ENCODE peak calls at places on chromosomes 6 and 20, in four cellular contexts. One of them, this sample, is unnamed.

GRCh38 chr6:137901454-137901853 is 34.4 kb downstream of the TNFAIP3 start:
- DNase-seq in dorsolateral prefrontal cortex: no peak
- DNase-seq in coronary artery: no peak
- DNase-seq in endothelial cell of umbilical vein: no peak
- DNase-seq in this sample: no peak

GRCh38 chr6:11209941-11210340 is 22.5 kb downstream of the NEDD9 start:
- DNase-seq in dorsolateral prefrontal cortex: no peak
- DNase-seq in coronary artery: no peak
- DNase-seq in endothelial cell of umbilical vein: peak
- DNase-seq in this sample: no peak

GRCh38 chr20:41546535-41546934 is 71.6 kb downstream of the CHD6 start:
- DNase-seq in dorsolateral prefrontal cortex: no peak
- DNase-seq in coronary artery: no peak
- DNase-seq in endothelial cell of umbilical vein: no peak
- DNase-seq in this sample: no peak

GRCh38 chr6:113599444-113599843 is 257.7 kb upstream of the MARCKS start:
- DNase-seq in dorsolateral prefrontal cortex: no peak
- DNase-seq in coronary artery: no peak
- DNase-seq in endothelial cell of umbilical vein: no peak
- DNase-seq in this sample: no peak

GRCh38 chr6:25025248-25025918 is 89.6 kb upstream of the RIPOR2 start:
- DNase-seq in dorsolateral prefrontal cortex: no peak
- DNase-seq in coronary artery: no peak
- DNase-seq in endothelial cell of umbilical vein: no peak
- DNase-seq in this sample: no peak

GRCh38 chr20:56995635-56996075 is 270.8 kb downstream of the BMP7 start:
- DNase-seq in dorsolateral prefrontal cortex: no peak
- DNase-seq in coronary artery: no peak
- DNase-seq in endothelial cell of umbilical vein: no peak
- DNase-seq in this sample: no peak

GRCh38 chr6:2938632-2939083 is 32.7 kb downstream of the SERPINB6 start:
- DNase-seq in dorsolateral prefrontal cortex: no peak
- DNase-seq in coronary artery: no peak
- DNase-seq in endothelial cell of umbilical vein: no peak
- DNase-seq in this sample: no peak

GRCh38 chr6:51842066-51842465 is 245.3 kb downstream of the PKHD1 start:
- DNase-seq in dorsolateral prefrontal cortex: no peak
- DNase-seq in coronary artery: no peak
- DNase-seq in endothelial cell of umbilical vein: no peak
- DNase-seq in this sample: no peak

GRCh38 chr6:95280690-95281273 is 296.6 kb upstream of the MANEA start:
- DNase-seq in dorsolateral prefrontal cortex: no peak
- DNase-seq in coronary artery: no peak
- DNase-seq in endothelial cell of umbilical vein: no peak
- DNase-seq in this sample: peak

GRCh38 chr6:35586542-35586941 is 73.8 kb upstream of the TULP1 start:
- DNase-seq in dorsolateral prefrontal cortex: no peak
- DNase-seq in coronary artery: no peak
- DNase-seq in endothelial cell of umbilical vein: no peak
- DNase-seq in this sample: no peak
- H3K27ac ChIP-seq in dorsolateral prefrontal cortex: peak
- H3K27ac ChIP-seq in coronary artery: peak
- H3K27ac ChIP-seq in endothelial cell of umbilical vein: no peak
- H3K27ac ChIP-seq in this sample: no peak

GRCh38 chr6:26743941-26744699 is 84.6 kb upstream of the ZNF322 start:
- DNase-seq in dorsolateral prefrontal cortex: no peak
- DNase-seq in coronary artery: no peak
- DNase-seq in endothelial cell of umbilical vein: no peak
- DNase-seq in this sample: no peak

GRCh38 chr6:26739811-26740210 is 80.3 kb upstream of the ZNF322 start:
- DNase-seq in dorsolateral prefrontal cortex: no peak
- DNase-seq in coronary artery: no peak
- DNase-seq in endothelial cell of umbilical vein: no peak
- DNase-seq in this sample: no peak

DNA sequence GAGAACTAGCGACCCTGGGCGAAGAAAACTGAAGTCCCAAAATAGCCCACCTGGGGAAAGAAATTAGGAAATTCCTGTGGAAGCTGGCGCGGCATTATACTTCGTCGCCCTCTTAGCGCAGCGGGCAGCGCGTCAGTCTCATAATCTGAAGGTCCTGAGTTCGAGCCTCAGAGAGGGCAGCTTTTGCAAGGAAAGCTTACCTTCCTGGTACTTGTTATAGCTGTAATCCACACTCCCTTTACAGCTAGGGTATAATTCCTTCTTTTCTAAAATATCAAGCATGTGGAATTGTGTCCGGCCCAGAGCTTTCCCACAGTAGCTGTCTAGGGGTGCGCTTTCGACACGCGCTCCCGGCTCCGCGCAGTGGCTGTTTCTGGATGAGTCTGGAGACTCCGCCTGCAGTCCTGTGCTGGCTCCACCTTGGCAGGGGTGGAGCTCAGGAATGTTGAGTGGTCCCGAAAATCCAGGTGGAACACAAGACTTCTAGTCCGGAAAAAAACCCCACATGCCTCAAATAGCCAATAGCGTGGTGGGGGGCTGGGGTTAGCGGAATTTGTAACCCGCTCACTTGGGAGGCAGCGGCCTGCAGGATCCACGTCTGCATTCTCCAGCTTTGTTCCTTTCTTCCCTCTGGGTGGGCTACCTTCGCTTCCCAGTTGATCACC is 83.7 kb upstream of the ZNF322 start:
- DNase-seq in dorsolateral prefrontal cortex: no peak
- DNase-seq in coronary artery: no peak
- DNase-seq in endothelial cell of umbilical vein: peak
- DNase-seq in this sample: no peak
- H3K27ac ChIP-seq in dorsolateral prefrontal cortex: no peak
- H3K27ac ChIP-seq in coronary artery: no peak
- H3K27ac ChIP-seq in endothelial cell of umbilical vein: no peak
- H3K27ac ChIP-seq in this sample: no peak

GRCh38 chr6:4242593-4242992 is 107.2 kb upstream of the ECI2 start:
- DNase-seq in dorsolateral prefrontal cortex: no peak
- DNase-seq in coronary artery: no peak
- DNase-seq in endothelial cell of umbilical vein: no peak
- DNase-seq in this sample: no peak
- H3K27ac ChIP-seq in dorsolateral prefrontal cortex: no peak
- H3K27ac ChIP-seq in coronary artery: no peak
- H3K27ac ChIP-seq in endothelial cell of umbilical vein: no peak
- H3K27ac ChIP-seq in this sample: no peak

GRCh38 chr6:109513571-109514071 is 30.6 kb upstream of the ZBTB24 start:
- DNase-seq in dorsolateral prefrontal cortex: no peak
- DNase-seq in coronary artery: no peak
- DNase-seq in endothelial cell of umbilical vein: peak
- DNase-seq in this sample: peak

GRCh38 chr6:109516929-109517328 is 33.9 kb upstream of the ZBTB24 start:
- DNase-seq in dorsolateral prefrontal cortex: no peak
- DNase-seq in coronary artery: no peak
- DNase-seq in endothelial cell of umbilical vein: no peak
- DNase-seq in this sample: no peak

GRCh38 chr6:109512271-109512817 is 29.3 kb upstream of the ZBTB24 start:
- DNase-seq in dorsolateral prefrontal cortex: no peak
- DNase-seq in coronary artery: no peak
- DNase-seq in endothelial cell of umbilical vein: peak
- DNase-seq in this sample: no peak

GRCh38 chr6:109515781-109516409 is 32.9 kb upstream of the ZBTB24 start:
- DNase-seq in dorsolateral prefrontal cortex: no peak
- DNase-seq in coronary artery: no peak
- DNase-seq in endothelial cell of umbilical vein: no peak
- DNase-seq in this sample: no peak

DNA sequence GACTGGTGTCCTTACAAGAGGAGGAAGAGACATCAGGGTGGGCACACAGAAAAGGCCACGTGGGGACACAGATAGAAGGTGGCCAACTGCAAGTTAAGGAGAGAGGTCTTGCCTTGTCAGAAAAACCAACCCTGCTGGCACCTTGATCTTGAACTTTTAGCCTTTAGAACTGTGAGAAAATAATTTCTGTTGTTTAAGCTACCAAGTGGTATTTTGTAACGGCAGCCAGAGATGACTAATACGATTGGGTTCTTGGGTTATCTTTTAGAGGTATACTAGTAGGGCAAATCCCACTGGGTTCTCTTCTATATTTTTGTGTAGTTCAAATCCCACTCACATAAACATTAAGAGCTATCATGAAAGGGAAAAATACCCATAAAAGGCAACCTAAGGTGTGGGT is 31.9 kb upstream of the ZBTB24 start:
- DNase-seq in dorsolateral prefrontal cortex: no peak
- DNase-seq in coronary artery: no peak
- DNase-seq in endothelial cell of umbilical vein: no peak
- DNase-seq in this sample: no peak
- H3K27ac ChIP-seq in dorsolateral prefrontal cortex: no peak
- H3K27ac ChIP-seq in coronary artery: no peak
- H3K27ac ChIP-seq in endothelial cell of umbilical vein: no peak
- H3K27ac ChIP-seq in this sample: no peak

GRCh38 chr6:94124333-94124732 is 705.0 kb upstream of the EPHA7 start:
- DNase-seq in dorsolateral prefrontal cortex: no peak
- DNase-seq in coronary artery: no peak
- DNase-seq in endothelial cell of umbilical vein: no peak
- DNase-seq in this sample: no peak
- H3K27ac ChIP-seq in dorsolateral prefrontal cortex: no peak
- H3K27ac ChIP-seq in coronary artery: no peak
- H3K27ac ChIP-seq in endothelial cell of umbilical vein: no peak
- H3K27ac ChIP-seq in this sample: no peak

DNA sequence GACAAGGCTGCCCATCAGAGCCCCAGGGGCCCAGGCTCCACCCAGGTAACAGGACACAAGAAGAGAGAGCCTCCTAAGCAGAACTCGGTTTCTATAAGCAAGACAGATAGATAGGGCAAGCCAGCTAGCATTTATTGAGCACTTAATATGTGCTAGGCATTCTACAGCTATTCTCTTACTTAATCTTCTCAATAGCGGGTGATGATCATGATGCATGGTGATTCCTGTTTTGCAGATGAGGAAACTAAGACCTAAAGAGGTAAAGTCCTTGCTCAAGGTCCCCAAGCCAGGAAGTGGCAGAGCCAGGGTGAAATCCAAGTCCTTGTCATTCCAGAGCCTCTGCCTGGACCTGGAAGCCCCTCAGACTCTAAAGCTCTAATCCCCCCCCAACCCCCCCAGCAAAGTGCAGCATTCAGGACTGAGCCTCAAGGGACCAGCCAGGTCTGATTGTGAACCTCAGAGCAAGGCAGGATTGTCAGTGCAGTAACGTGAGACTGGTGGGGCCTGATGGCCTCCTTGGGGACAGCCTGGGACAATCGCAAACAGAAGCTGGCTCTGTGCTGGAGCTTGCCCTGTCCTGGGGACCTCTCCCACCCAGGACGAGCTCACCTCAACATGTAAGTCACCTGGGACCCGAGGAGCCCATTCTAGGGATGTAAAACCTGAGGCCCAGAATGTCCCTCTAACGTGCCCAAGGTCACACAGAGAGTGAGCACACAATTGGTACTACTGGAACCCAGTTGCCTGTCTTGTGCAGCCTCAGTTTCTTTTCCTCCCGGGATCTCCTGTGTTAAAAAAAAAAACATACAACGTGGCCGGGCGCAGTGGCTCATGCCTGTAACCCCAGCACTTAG is 48.4 kb upstream of the PTGIS start:
- DNase-seq in dorsolateral prefrontal cortex: no peak
- DNase-seq in coronary artery: no peak
- DNase-seq in endothelial cell of umbilical vein: no peak
- DNase-seq in this sample: no peak
- H3K27ac ChIP-seq in dorsolateral prefrontal cortex: no peak
- H3K27ac ChIP-seq in coronary artery: no peak
- H3K27ac ChIP-seq in endothelial cell of umbilical vein: no peak
- H3K27ac ChIP-seq in this sample: no peak

GRCh38 chr6:159716247-159717086 is 10.8 kb upstream of the WTAP start:
- DNase-seq in dorsolateral prefrontal cortex: no peak
- DNase-seq in coronary artery: no peak
- DNase-seq in endothelial cell of umbilical vein: no peak
- DNase-seq in this sample: no peak
- H3K27ac ChIP-seq in dorsolateral prefrontal cortex: no peak
- H3K27ac ChIP-seq in coronary artery: peak
- H3K27ac ChIP-seq in endothelial cell of umbilical vein: no peak
- H3K27ac ChIP-seq in this sample: no peak

DNA sequence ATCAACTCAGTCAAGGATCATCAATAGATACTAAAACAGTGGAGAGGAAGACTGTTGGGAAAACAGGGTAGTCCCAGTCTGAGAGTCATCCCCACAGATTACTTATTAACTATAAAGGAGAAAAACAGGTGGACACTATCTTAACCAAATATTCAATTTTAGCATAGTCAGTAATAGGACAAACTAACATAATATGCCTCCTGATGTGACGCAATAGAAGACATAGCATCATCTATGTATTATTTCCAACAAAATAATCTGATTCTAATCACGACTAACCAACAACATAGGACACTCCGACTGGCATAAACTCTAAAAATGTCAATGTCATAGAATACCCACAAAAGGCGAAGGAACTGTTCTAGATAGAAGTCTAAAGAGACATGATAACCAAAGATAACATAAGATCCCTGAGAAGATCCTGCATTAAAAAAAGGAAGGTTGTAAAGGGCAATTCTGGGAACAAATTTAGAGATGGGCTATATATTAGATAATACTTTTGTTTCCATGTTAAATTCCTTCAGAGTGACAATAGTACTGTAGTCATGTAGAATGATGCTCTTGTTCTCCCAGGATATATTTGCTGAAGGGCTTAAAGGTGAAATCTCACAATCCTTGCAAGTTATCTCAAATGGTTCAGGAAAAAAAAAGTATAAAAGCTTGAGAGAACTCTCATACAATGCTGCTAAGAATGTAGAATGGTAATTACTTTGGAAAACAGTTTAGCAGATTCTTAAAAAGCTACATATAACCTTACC is 28.9 kb downstream of the ILRUN start:
- DNase-seq in dorsolateral prefrontal cortex: no peak
- DNase-seq in coronary artery: no peak
- DNase-seq in endothelial cell of umbilical vein: no peak
- DNase-seq in this sample: no peak
- H3K27ac ChIP-seq in dorsolateral prefrontal cortex: no peak
- H3K27ac ChIP-seq in coronary artery: no peak
- H3K27ac ChIP-seq in endothelial cell of umbilical vein: no peak
- H3K27ac ChIP-seq in this sample: no peak

GRCh38 chr20:20084296-20084752 is 32.0 kb downstream of the CFAP61 start:
- DNase-seq in dorsolateral prefrontal cortex: no peak
- DNase-seq in coronary artery: no peak
- DNase-seq in endothelial cell of umbilical vein: no peak
- DNase-seq in this sample: no peak

GRCh38 chr20:20085812-20086211 is 33.5 kb downstream of the CFAP61 start:
- DNase-seq in dorsolateral prefrontal cortex: no peak
- DNase-seq in coronary artery: no peak
- DNase-seq in endothelial cell of umbilical vein: no peak
- DNase-seq in this sample: no peak

GRCh38 chr20:20083796-20084195 is 31.5 kb downstream of the CFAP61 start:
- DNase-seq in dorsolateral prefrontal cortex: no peak
- DNase-seq in coronary artery: no peak
- DNase-seq in endothelial cell of umbilical vein: peak
- DNase-seq in this sample: no peak

GRCh38 chr20:20089018-20089417 is 36.7 kb downstream of the CFAP61 start:
- DNase-seq in dorsolateral prefrontal cortex: no peak
- DNase-seq in coronary artery: no peak
- DNase-seq in endothelial cell of umbilical vein: no peak
- DNase-seq in this sample: no peak

DNA sequence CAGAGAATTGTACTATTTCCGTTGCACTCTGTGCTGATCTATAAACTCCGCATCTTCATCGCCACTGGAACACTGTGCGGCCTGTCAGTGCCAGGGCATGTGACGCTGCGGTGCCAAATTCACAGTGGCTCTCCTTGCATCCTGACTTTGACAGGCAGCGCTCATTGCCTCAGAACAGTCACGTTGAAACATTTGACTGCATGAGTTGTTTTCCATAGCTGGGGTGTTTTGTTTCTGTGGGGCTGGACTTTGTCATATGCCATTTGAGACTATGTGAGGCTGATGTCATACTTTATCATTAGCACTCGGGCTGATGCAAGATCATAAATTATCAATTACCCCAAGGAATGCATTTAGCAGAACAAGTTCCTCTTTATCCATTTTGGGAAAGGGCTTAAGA is 32.7 kb downstream of the CFAP61 start:
- DNase-seq in dorsolateral prefrontal cortex: no peak
- DNase-seq in coronary artery: no peak
- DNase-seq in endothelial cell of umbilical vein: no peak
- DNase-seq in this sample: no peak
- H3K27ac ChIP-seq in dorsolateral prefrontal cortex: peak
- H3K27ac ChIP-seq in coronary artery: no peak
- H3K27ac ChIP-seq in endothelial cell of umbilical vein: no peak
- H3K27ac ChIP-seq in this sample: no peak